ENCODE peak calls at places on chromosomes 12 and 14, in six cellular contexts. D is heart right ventricle, O is A549, N is PC-3, V is neuronal stem cell, U is psoas muscle. J is an unnamed sample. For H3K9me3 and H3K4me1, the result is how much of the 10 kb centered on the place peaks cover.

GRCh38 chr14:49908433-49908782 is 15.5 kb downstream of the ARF6 start:
- DNase-seq in V (no peak), U (no peak), O (peak), N (peak), D (no peak), J (no peak)

GRCh38 chr12:70045036-70045435 is 198.2 kb upstream of the CNOT2 start:
- DNase-seq in V (no peak), U (no peak), O (no peak), D (no peak), N (no peak), J (no peak)

GRCh38 chr14:97459180-97459579 is 662.0 kb downstream of the VRK1 start:
- DNase-seq in V (no peak), O (no peak), D (no peak), N (no peak), U (no peak), J (no peak)

GRCh38 chr12:110698171-110698902 is 9.4 kb upstream of the HVCN1 start:
- DNase-seq in V (peak), N (peak), O (peak), U (peak), D (peak), J (peak)

GRCh38 chr12:75694891-75695290 is 183.5 kb upstream of the KRR1 start:
- DNase-seq in O (no peak), V (no peak), D (no peak), U (no peak), N (peak), J (no peak)

GRCh38 chr12:112430929-112431328 is 12.2 kb downstream of the PTPN11 start:
- DNase-seq in O (no peak), U (no peak), V (no peak), N (no peak), D (no peak), J (no peak)

GRCh38 chr14:70640938-70641547 is 673 bp upstream of the TTC9 start:
- DNase-seq in O (peak), V (peak), N (peak), U (peak), D (no peak), J (no peak)

GRCh38 chr14:26290007-26290530 is 307.8 kb downstream of the NOVA1 start:
- DNase-seq in O (no peak), D (no peak), V (no peak), N (peak), U (no peak), J (no peak)

GRCh38 chr12:95218164-95218851 is 701 bp downstream of the VEZT start:
- DNase-seq in D (no peak), N (peak), V (peak), U (no peak), O (peak), J (peak)

GRCh38 chr12:98515368-98516183 is at the start of gene TMPO:
- DNase-seq in U (peak), O (peak), V (peak), D (peak), N (peak), J (peak)

DNA sequence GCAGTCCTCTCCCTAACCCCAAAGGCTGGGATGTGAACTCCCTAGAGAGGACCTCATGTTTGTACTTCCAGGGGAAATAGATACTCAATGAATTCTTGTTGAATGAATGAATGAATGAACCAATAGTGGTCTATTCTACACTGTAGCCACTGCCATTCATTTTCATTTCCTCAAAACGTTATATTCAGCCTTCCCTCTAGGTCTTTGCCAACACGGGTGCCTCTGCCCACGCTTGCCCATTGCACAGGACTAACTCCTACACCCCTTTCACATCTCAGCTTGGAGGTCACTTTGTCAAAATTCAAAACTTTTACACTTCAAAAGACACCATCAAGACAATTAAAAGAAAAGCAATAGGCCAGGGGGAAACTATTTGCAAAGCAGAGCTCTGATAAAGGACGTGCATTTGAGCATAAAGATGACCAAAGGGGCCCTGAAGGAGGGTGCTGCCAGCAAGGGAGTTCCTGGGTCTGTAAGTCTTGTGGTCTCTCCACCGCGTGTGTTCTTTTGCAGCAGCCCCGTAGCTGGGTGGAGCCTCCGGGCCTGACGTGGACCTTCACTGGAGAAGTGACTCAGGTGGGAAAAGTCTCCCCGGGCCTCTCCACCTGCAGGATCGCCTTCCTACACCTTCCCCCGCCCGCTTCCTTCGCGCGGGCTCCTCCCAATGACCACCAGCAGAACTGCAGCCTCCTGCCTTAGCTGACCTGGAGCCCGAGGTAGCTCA is 31.5 kb downstream of the TMEM63C start:
- DNase-seq in D (no peak), U (peak), O (peak), N (peak), V (peak), J (peak)
- H3K4me3 ChIP-seq in D (no peak), U (no peak), O (no peak), N (no peak), V (no peak), J (no peak)

GRCh38 chr14:106228541-106229158 is 702.3 kb downstream of the TMEM121 start:
- DNase-seq in V (no peak), D (no peak), N (no peak), U (no peak), O (no peak), J (no peak)
- H3K9me3 ChIP-seq in V (under half), D (under half), N (under half), U (under half), O (under half), J (under half)

GRCh38 chr12:68405292-68405900 is 73.2 kb upstream of the MDM1 start:
- DNase-seq in N (peak), U (no peak), V (no peak), D (no peak), O (no peak), J (no peak)
- H3K4me1 ChIP-seq in N (under half), U (under half), V (under half), D (under half), O (under half), J (under half)

DNA sequence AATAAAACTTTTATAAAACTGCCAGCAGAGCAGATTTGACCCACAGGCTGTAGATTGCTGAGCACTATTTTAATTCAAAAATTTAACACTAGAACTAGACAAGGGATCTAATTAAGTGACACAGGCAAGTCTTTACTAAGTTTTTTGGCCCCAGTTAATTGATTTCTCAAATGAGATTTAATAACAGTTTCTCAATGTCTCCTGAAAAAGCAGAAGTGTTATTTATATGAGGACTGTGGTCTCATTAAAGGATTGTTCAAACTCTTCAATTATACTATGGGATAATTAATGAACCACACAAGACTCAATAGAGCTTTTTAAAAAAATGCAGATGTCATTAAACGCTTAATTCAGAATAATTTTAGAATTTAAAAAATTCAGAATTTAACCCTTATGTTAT is 1.9 kb downstream of the HEATR5A start:
- DNase-seq in V (no peak), O (no peak), D (no peak), N (no peak), U (no peak), J (no peak)
- H3K4me3 ChIP-seq in V (no peak), O (peak), D (peak), N (peak), U (peak), J (no peak)

DNA sequence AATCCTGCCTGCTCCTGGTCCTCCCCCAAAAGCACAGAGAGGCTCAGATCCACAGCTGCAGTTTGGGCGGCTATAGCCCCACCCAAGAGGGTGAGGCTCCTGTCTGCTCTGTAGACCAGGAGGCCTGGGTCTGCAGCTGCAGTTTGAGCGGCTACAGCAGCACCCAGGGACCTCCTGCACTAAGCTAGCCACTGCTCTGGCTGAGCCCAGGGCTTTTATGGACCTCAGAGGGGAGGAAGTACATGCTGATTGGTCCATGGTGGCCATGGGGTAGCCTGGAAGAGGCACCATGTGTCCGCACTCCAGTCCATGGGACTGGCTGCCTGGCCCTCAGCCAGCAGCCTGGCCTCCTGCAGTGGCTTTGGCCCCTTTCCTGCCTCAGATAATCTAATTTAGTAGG is 49.6 kb upstream of the GSC start:
- DNase-seq in O (no peak), U (no peak), V (no peak), D (no peak), N (no peak), J (no peak)
- H3K9me3 ChIP-seq in O (under half), U (under half), V (under half), D (under half), N (under half), J (under half)

DNA sequence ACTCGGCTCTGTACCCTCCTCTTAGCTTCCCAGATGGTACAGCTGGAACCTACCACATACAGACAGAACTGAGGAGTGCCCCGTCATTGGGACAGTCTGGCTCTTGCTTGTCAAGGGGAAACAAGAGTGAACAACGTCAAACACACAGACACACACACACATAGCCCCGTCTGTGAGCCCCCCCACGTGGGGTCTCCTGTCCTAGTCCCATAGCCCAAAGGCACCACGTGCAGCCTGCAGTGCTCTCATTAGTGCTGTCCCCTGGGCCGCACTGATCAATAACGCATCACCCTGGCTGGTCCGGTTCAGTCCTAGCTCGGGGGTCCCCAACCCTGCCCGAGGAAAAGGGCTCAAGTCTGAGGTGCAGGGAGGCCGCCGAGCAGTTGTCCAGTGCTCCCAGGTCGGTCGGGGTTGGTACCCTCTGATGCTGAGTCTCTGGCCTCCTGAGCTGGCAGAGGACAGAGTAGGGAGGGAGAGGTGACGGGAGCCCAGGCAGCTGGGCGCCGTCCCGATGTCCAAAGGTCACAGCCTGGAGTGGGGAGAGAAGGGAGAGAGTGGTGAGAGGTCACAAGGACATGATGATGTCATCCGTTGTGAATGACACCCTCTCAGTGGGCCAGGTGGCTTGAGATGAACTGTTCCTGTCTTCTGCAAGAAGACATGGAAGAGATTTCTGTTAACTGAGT is 105.4 kb upstream of the NOS1 start:
- DNase-seq in U (no peak), D (no peak), V (no peak), O (no peak), N (no peak), J (no peak)
- H3K4me1 ChIP-seq in U (under half), D (under half), V (under half), O (under half), N (under half), J (under half)

GRCh38 chr12:57135487-57135886 is 7.2 kb downstream of the LRP1 start:
- DNase-seq in N (no peak), D (peak), U (peak), O (no peak), V (no peak), J (no peak)

GRCh38 chr12:57131896-57132744 is 3.8 kb downstream of the LRP1 start:
- DNase-seq in N (no peak), V (no peak), O (no peak), D (no peak), U (no peak), J (no peak)

GRCh38 chr12:57134949-57135348 is 6.7 kb downstream of the LRP1 start:
- DNase-seq in D (no peak), U (no peak), O (no peak), V (no peak), N (no peak), J (no peak)

GRCh38 chr12:57133013-57133569 is 4.8 kb downstream of the LRP1 start:
- DNase-seq in O (no peak), U (no peak), N (no peak), V (no peak), D (no peak), J (no peak)

DNA sequence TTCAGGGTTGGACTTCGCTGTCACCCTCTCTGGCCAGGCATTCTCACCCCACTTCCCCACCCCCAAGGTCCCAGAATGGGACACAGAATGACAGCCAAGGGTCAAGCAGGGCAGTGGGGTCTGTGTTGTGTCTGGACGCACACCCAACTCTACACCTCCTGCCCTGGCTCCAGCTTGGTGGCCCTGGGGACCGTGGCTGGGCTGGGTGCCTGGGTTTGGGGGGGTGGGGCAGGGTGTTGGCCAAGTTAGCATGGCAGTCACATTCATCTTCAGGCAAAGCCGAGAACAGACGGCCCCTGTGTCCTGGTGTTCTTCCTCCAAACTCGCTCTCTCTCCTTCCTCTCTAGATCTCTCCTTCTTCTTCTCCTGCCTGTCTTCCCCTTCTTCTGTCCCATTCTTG is 5.6 kb downstream of the LRP1 start:
- DNase-seq in U (no peak), V (no peak), D (peak), O (no peak), N (no peak), J (no peak)
- H3K4me3 ChIP-seq in U (no peak), V (no peak), D (peak), O (no peak), N (no peak), J (no peak)

GRCh38 chr12:97109441-97109840 is 202.4 kb downstream of the NEDD1 start:
- DNase-seq in O (no peak), V (no peak), U (no peak), N (no peak), D (no peak), J (no peak)
- H3K9me3 ChIP-seq in O (under half), V (under half), U (under half), N (under half), D (under half), J (under half)